ENCODE peak calls at places on chromosomes 11 and 22, in four cellular contexts. Q is K562, L is HCT116, U is HepG2. D is an unnamed sample. For H3K4me1, the result is how much of the 10 kb centered on the place peaks cover.

GRCh38 chr11:64592656-64593055 is 1.6 kb downstream of the SLC22A12 start:
- DNase-seq in U (no peak), L (no peak), Q (no peak), D (no peak)

GRCh38 chr11:3802016-3802790 is 4.8 kb upstream of the NUP98 start:
- DNase-seq in L (no peak), U (no peak), Q (no peak), D (no peak)

GRCh38 chr11:11400635-11401232 is 47.7 kb upstream of the CSNK2A3 start:
- DNase-seq in Q (peak), U (peak), L (peak), D (no peak)

GRCh38 chr22:19703869-19704268 is 10.4 kb upstream of the SEPTIN5 start:
- DNase-seq in Q (peak), L (no peak), U (no peak), D (no peak)

GRCh38 chr11:73308003-73308962 is at the start of gene ARHGEF17:
- DNase-seq in L (peak), Q (peak), U (peak), D (no peak)

GRCh38 chr22:37775785-37776638 is 31.7 kb upstream of the GCAT start:
- DNase-seq in L (no peak), U (no peak), Q (no peak), D (no peak)

GRCh38 chr11:125190549-125190948 is 26.0 kb downstream of the PKNOX2 start:
- DNase-seq in L (no peak), U (no peak), Q (no peak), D (no peak)

GRCh38 chr11:108758458-108758857 is 93.6 kb downstream of the DDX10 start:
- DNase-seq in U (no peak), Q (no peak), L (no peak), D (no peak)

GRCh38 chr11:35814026-35814425 is 129.8 kb upstream of the LDLRAD3 start:
- DNase-seq in U (no peak), Q (no peak), L (no peak), D (no peak)

GRCh38 chr11:11728371-11728770 is 106.6 kb upstream of the GALNT18 start:
- DNase-seq in L (no peak), U (no peak), Q (no peak), D (no peak)

GRCh38 chr22:19176175-19176630 is 2.3 kb downstream of the SLC25A1 start:
- DNase-seq in L (no peak), Q (no peak), U (no peak), D (no peak)

GRCh38 chr22:22111267-22111751 is 128.7 kb upstream of the TOP3B start:
- DNase-seq in U (no peak), Q (peak), L (no peak), D (peak)

GRCh38 chr11:6315811-6316425 is 4.4 kb downstream of the CAVIN3 start:
- DNase-seq in L (peak), Q (peak), U (peak), D (no peak)

GRCh38 chr11:10488581-10489443 is 33.7 kb downstream of the AMPD3 start:
- DNase-seq in L (no peak), Q (no peak), U (no peak), D (no peak)

GRCh38 chr11:113345978-113346377 is 31.6 kb downstream of the TTC12 start:
- DNase-seq in L (no peak), U (no peak), Q (no peak), D (no peak)

GRCh38 chr11:66981976-66982578 is 7.0 kb downstream of the C11orf86 start:
- DNase-seq in Q (peak), U (peak), L (peak), D (peak)

GRCh38 chr11:69985654-69986420 is 92.3 kb upstream of the ANO1 start:
- DNase-seq in Q (peak), L (no peak), U (no peak), D (no peak)

GRCh38 chr11:95734009-95734572 is 55.5 kb downstream of the FAM76B start:
- DNase-seq in Q (peak), L (no peak), U (no peak), D (no peak)

GRCh38 chr11:107576497-107577086 is 11.1 kb upstream of the ALKBH8 start:
- DNase-seq in U (peak), Q (peak), L (no peak), D (no peak)

GRCh38 chr11:4511846-4512245 is 29.4 kb downstream of the OR52K1 start:
- DNase-seq in L (no peak), U (no peak), Q (no peak), D (no peak)

GRCh38 chr22:38120359-38121110 is 10.1 kb upstream of the BAIAP2L2 start:
- DNase-seq in U (no peak), Q (no peak), L (no peak), D (no peak)

GRCh38 chr11:126544311-126545056 is 189.0 kb downstream of the ST3GAL4 start:
- DNase-seq in Q (no peak), L (no peak), U (no peak), D (no peak)

GRCh38 chr11:60305906-60306619 is 21.0 kb upstream of the MS4A6E start:
- DNase-seq in Q (no peak), L (peak), U (no peak), D (no peak)

GRCh38 chr22:37485006-37485713 is 1.0 kb downstream of the MFNG start:
- DNase-seq in Q (no peak), U (no peak), L (no peak), D (no peak)

GRCh38 chr22:24824250-24824649 is 18.2 kb downstream of the SGSM1 start:
- DNase-seq in L (no peak), Q (no peak), U (no peak), D (no peak)

GRCh38 chr11:69643646-69644045 is 2.7 kb downstream of the CCND1 start:
- DNase-seq in Q (no peak), U (no peak), L (no peak), D (no peak)

GRCh38 chr11:23948831-23949230 is 548.0 kb upstream of the LUZP2 start:
- DNase-seq in L (no peak), Q (no peak), U (no peak), D (no peak)

GRCh38 chr11:7250166-7250565 is 1.5 kb upstream of the SYT9 start:
- DNase-seq in L (no peak), Q (no peak), U (no peak), D (no peak)

GRCh38 chr11:102528618-102529017 is 1.9 kb downstream of the MMP7 start:
- DNase-seq in Q (no peak), L (no peak), U (no peak), D (no peak)

GRCh38 chr11:61023086-61024035 is 51.9 kb downstream of the CD6 start:
- DNase-seq in Q (no peak), U (no peak), L (no peak), D (no peak)

GRCh38 chr22:31290494-31291402 is 1.5 kb downstream of the PIK3IP1 start:
- DNase-seq in Q (peak), L (peak), U (peak), D (no peak)

GRCh38 chr22:31287818-31288495 is 4.3 kb downstream of the PIK3IP1 start:
- DNase-seq in U (no peak), L (no peak), Q (no peak), D (no peak)

GRCh38 chr22:31291403-31291715 is 929 bp downstream of the PIK3IP1 start:
- DNase-seq in L (no peak), U (no peak), Q (no peak), D (no peak)

GRCh38 chr22:31288496-31289235 is 3.6 kb downstream of the PIK3IP1 start:
- DNase-seq in L (no peak), Q (no peak), U (no peak), D (no peak)

GRCh38 chr22:31289335-31289734 is 3.0 kb downstream of the PIK3IP1 start:
- DNase-seq in L (no peak), Q (no peak), U (no peak), D (no peak)
- H3K4me1 ChIP-seq in L (under half), Q (under half), U (under half), D (under half)

GRCh38 chr11:118581057-118581456 is 8.8 kb downstream of the ARCN1 start:
- DNase-seq in U (no peak), L (no peak), Q (no peak), D (no peak)
- TF ChIP-seq REST in U (no peak), L (no peak), Q (no peak), D (no peak)

DNA sequence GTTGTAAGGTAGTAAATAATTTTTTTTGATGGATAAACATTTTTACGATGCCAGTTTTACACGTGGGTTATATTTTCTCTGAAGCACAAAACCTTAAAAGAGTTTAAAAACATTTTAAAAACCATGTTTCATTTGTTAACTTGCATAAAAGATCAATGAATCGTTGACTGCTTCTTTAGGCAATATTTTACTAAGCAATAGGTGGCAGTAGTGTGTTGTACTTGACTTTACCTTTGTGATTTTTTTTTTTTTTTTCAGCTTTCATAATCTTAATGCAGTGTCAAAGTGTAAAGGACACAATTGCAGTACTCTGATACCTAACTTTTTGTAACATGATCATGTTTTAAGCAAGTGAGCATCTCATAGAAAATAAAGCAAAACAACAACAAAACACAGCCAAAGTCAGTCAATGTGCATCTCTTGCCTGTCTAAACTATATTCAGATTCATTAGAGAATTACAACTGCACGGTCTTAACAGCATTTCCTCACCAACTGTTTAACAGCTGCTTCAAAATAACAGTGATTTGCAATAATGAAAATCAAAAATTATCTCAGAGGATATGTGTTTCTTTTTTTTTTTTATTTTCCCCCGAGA is 27.7 kb downstream of the DNAJC24 start:
- DNase-seq in U (peak), L (no peak), Q (peak), D (no peak)
- TF ChIP-seq TCF7L2 in U (no peak), L (no peak), Q (no peak), D (no peak)

DNA sequence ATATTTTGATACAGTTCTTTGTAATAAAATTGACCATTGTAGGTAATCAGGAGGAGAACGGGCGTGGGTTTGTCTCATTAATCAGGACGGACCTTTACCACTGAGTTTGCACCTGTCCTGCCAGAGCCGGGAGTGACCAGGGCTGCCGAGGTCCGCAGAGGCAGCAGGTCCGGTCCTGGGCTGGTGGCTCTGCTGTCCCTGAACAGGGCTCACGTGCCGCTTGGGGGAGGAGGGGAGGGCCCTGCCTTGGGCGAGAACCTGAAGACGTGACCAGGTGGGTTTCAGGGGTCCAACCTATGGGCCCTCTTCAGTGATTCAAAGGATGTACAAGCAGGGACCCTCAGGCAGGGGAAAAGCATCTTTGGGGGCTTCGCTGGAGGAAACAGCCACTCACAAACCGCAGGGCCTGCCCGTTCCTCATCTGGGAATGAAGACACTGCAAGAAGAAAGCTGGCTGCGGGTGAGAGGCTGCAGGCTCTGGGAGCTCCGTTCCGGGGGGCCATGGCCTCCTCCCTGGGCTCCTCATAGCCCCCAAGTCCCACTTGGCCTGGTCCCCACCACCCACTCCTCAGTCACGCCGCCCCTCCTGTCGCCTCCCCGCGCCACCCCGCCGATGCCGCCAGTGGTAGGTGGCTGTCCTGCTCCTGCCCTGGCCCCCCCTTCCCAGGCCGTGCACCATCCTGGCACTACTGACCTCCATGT is 9.2 kb downstream of the CRELD2 start:
- DNase-seq in L (no peak), U (no peak), Q (no peak), D (no peak)
- H3K4me1 ChIP-seq in L (under half), U (under half), Q (under half), D (under half)

GRCh38 chr11:32297629-32298028 is 137.7 kb downstream of the WT1 start:
- DNase-seq in L (peak), U (no peak), Q (peak), D (no peak)
- TF ChIP-seq REST in L (no peak), U (no peak), Q (no peak), D (no peak)

DNA sequence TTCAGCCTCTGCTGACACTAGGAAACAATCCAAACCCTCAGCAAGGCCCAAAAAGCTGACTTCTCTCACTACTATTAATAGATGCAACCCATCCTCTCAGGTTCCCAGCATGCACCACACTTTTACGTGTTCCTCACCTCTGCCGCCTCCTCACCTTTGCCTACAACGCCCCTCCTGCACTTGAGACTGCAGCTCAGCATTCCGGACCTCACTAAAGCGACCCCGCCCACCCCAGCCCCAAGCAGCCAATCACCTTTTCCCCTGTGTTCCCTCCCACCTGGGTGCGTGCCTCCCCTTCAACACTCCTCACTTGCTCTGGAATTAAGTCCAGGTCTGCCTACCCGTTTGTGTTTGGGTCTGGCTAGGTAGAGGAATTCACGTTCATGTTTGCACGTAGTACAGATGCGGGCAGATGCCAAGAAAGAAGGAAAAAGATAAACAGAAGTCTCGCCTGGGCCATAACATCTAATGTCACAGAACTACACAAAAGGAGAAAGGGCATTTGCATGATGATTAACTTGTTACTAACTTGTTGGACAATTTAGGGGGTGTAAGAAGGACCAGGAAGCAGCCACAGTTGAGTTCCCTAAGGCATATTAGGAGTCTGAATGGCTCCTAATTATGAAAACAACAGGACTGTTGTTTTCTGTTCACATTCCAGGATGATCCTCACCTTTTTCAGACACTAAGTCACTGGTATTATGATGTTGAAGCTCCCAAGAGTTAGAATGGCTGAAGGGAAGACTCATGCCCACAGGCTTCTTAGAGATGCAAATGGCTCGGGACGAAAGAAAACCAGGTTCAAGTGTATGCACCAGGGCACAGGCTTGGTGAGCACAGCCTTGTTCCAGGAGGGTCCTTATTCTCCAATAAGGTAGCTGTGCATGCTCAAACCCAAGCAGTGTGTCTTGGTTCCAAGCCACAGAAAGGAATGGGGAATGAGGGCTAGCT is 102.2 kb downstream of the MICAL3 start:
- DNase-seq in U (peak), Q (peak), L (no peak), D (no peak)
- TF ChIP-seq TCF7L2 in U (no peak), Q (no peak), L (no peak), D (no peak)

DNA sequence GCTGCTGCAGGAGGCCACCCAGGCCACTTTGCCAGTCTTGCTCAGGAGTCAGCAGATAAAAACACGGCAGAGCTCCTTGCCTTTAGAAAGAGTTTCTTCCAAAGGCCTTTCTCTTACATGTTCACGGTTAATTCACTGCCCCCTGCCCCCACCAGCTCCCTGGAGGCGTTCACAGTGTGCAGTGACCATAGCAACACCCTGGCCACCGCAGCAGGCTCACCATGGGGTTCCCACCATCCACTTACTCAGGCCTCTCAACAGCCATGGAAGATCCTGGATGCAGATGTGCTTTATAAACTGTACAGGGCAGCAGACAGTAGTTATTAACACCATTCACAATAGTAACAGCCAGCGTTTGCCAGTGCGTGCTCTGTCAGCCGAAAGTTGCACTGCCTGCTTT is 10.6 kb upstream of the MYO7A start:
- DNase-seq in Q (no peak), U (no peak), L (no peak), D (no peak)
- H3K4me1 ChIP-seq in Q (under half), U (under half), L (under half), D (under half)

GRCh38 chr11:134678744-134679143 is 266.7 kb upstream of the B3GAT1 start:
- DNase-seq in U (no peak), L (no peak), Q (no peak), D (no peak)
- TF ChIP-seq REST in U (no peak), L (no peak), Q (no peak), D (no peak)

GRCh38 chr22:44634426-44635321 is 67.3 kb upstream of the PRR5 start:
- DNase-seq in L (no peak), Q (no peak), U (peak), D (no peak)
- TF ChIP-seq TCF7L2 in L (no peak), Q (no peak), U (no peak), D (no peak)

GRCh38 chr22:30318773-30319419 is 7.8 kb downstream of the TBC1D10A start:
- DNase-seq in Q (no peak), U (no peak), L (no peak), D (no peak)
- H3K4me1 ChIP-seq in Q (under half), U (half or more), L (under half), D (under half)